ENCODE peak calls at places on chromosomes 4 and X, in five cellular contexts. G is aorta, R is endodermal cell, A is tibial artery, W is PC-9. I is an unnamed sample. For H3K4me1, the result is how much of the 10 kb centered on the place peaks cover.

GRCh38 chrX:3295731-3296130 is 50.7 kb downstream of the MXRA5 start:
- DNase-seq in R (peak), G (no peak), A (no peak), W (no peak), I (no peak)

GRCh38 chrX:329291-329910 is 10.8 kb upstream of the GTPBP6 start:
- DNase-seq in A (no peak), W (no peak), R (no peak), G (no peak), I (no peak)

GRCh38 chr4:7003879-7004240 is 39.3 kb upstream of the TADA2B start:
- DNase-seq in R (no peak), G (no peak), W (no peak), A (no peak), I (no peak)

GRCh38 chrX:40249582-40249981 is 151.8 kb upstream of the BCOR start:
- DNase-seq in W (no peak), R (no peak), A (no peak), G (no peak), I (no peak)

GRCh38 chr4:118682928-118683327 is 2.3 kb upstream of the METTL14 start:
- DNase-seq in A (no peak), W (no peak), R (peak), G (no peak), I (no peak)

GRCh38 chrX:103211012-103211715 is 3.7 kb upstream of the BEX4 start:
- DNase-seq in R (peak), G (peak), A (peak), W (no peak), I (no peak)

GRCh38 chr4:137267024-137267423 is 265.3 kb downstream of the PCDH18 start:
- DNase-seq in R (no peak), G (no peak), W (no peak), A (no peak), I (no peak)

GRCh38 chr4:74297556-74297955 is 10.7 kb upstream of the EPGN start:
- DNase-seq in G (no peak), R (no peak), W (no peak), A (no peak), I (no peak)

GRCh38 chr4:187444061-187444460 is 551.5 kb upstream of the ZFP42 start:
- DNase-seq in W (no peak), G (no peak), R (no peak), A (no peak), I (no peak)

GRCh38 chr4:129240816-129241215 is 144.9 kb downstream of the C4orf33 start:
- DNase-seq in A (no peak), R (no peak), W (no peak), G (no peak), I (no peak)

GRCh38 chr4:155972098-155972497 is 18.4 kb upstream of the CTSO start:
- DNase-seq in G (no peak), W (no peak), R (peak), A (peak), I (no peak)

GRCh38 chrX:136953867-136954787 is 73.6 kb upstream of the RBMX start:
- DNase-seq in G (peak), A (peak), R (peak), W (peak), I (peak)

GRCh38 chr4:168732714-168733113 is 235.9 kb downstream of the PALLD start:
- DNase-seq in G (no peak), A (no peak), R (no peak), W (no peak), I (no peak)

GRCh38 chr4:168432419-168433146 is 47.7 kb downstream of the DDX60L start:
- DNase-seq in A (no peak), W (no peak), R (no peak), G (no peak), I (no peak)

GRCh38 chr4:33193109-33193508 is 2472.9 kb downstream of the PCDH7 start:
- DNase-seq in R (no peak), W (no peak), A (no peak), G (no peak), I (no peak)

DNA sequence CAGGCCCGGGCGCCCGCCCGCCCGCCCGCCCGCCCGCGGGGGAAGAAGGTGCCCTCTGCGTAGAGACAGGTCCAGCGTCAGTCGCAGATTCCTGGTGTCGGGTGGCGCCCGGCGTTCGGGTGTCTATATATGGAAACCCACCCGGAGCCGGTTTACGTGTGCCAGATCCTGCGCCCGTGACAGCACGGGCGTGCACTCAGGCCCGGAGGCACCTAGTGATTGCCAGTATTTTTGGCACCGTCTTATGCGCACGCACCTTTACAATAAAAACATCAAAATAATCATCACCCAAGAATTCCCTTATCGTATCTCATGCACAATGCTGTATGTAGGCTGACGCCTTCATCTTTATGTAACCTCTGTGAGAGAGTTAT is 517 bp downstream of the SLC25A4 start:
- DNase-seq in A (peak), R (no peak), G (peak), W (peak), I (no peak)
- H3K4me1 ChIP-seq in A (under half), R (under half), G (under half), W (under half), I (under half)

DNA sequence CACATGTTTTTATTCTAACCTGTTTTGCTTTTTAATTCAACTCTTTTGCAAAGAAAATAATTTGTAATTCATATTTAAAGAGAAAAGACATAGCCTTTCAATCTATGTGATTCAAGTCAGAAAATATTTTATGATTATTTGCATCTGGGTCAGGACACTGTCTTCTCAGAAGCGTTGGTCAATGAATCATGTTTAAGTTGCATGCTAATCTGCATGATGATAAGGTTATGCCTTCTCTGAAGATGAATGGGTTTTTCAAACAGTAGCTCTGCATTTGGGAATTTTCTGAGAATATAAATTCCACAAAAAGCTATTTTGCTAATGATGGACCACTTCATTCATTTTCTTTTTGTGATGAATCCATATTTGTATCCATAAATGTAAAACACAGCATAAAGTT is 282.5 kb downstream of the TMA16 start:
- DNase-seq in W (no peak), A (no peak), R (no peak), G (no peak), I (no peak)
- H3K4me1 ChIP-seq in W (under half), A (under half), R (under half), G (under half), I (under half)

GRCh38 chr4:165971446-165971845 is 98.4 kb downstream of the TLL1 start:
- DNase-seq in G (no peak), A (no peak), R (no peak), W (no peak), I (no peak)
- H3K4me1 ChIP-seq in G (under half), A (under half), R (under half), W (under half), I (under half)

GRCh38 chr4:1041936-1042330 is 30.5 kb downstream of the FGFRL1 start:
- DNase-seq in W (no peak), G (peak), A (no peak), R (no peak), I (no peak)
- H3K4me1 ChIP-seq in W (under half), G (under half), A (half or more), R (under half), I (under half)

DNA sequence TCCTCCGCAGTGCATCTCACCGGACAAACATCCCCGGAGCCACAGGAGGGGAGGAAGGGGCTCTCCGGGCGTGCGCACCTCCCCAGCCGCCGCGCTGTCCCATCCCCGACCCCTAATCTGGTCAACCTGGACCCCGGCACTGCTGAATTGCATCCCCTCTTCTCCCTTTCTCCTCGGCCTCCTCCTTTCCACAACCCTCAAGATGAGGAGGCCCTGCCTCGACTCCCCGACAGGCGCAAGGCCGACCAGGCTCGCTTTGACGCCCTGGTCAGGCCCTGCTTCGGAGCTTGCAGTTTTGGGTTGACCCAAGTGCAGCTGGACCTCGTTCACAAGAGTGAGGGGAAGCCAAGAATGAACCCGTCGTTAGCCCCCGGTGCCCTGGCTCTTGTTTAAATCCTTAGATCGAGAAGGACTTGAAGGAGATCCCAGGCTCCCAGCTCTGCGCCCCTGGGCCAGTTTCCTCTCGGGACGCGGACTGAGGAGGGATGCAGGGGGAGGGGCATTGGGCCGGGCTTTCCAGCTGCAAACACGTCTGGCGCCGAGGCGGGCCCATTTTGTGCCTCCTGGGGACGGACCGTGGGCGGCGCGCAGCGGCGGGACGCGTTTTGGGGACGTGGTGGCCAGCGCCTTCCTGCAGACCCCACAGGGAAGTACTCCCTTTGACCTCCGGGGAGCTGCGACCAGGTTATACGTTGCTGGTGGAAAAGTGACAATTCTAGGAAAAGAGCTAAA is 2.5 kb downstream of the PDGFRA start:
- DNase-seq in R (peak), A (peak), G (peak), W (no peak), I (peak)
- H3K4me1 ChIP-seq in R (under half), A (half or more), G (under half), W (under half), I (under half)

I was measured in SJSA1.